ENCODE peak calls at places on chromosome 9, in ten cellular contexts. T is iris pigment epithelial cell; W is HEK293T; R is neural progenitor cell; C is anterior cingulate cortex; V is stomach; X is aorta; Y is foreskin fibroblast; E is stimulated activated naive CD4-positive, alpha-beta T cell treated with Interleukin-2 at 50 U/mL for 16 hours; Q is NCI-H748 treated with DMSO at 0.1 percent for 48 hours. Z is an unnamed sample.

GRCh38 chr9:128733256-128733655 is 9.3 kb upstream of the ZDHHC12 start:
- DNase-seq in T (peak), W (peak), R (peak), C (peak), V (peak), X (no peak), Y (peak), E (no peak), Q (peak), Z (no peak)

GRCh38 chr9:33125871-33126822 is 41.0 kb downstream of the B4GALT1 start:
- DNase-seq in T (peak), W (no peak), R (no peak), C (no peak), V (no peak), X (no peak), Y (no peak), E (no peak), Q (no peak), Z (no peak)

GRCh38 chr9:94250456-94250855 is 8.6 kb upstream of the ZNF169 start:
- DNase-seq in T (no peak), W (no peak), R (peak), C (no peak), V (no peak), X (no peak), Y (no peak), E (no peak), Q (no peak), Z (no peak)

GRCh38 chr9:21521448-21521847 is 39.3 kb upstream of the IFNE start:
- DNase-seq in T (no peak), W (no peak), R (no peak), C (no peak), V (no peak), X (no peak), Y (no peak), E (no peak), Q (no peak), Z (no peak)

GRCh38 chr9:95715911-95716435 is 159.5 kb upstream of the ERCC6L2 start:
- DNase-seq in T (no peak), W (no peak), R (no peak), C (no peak), V (no peak), X (no peak), Y (no peak), E (no peak), Q (peak), Z (no peak)

GRCh38 chr9:14393382-14393781 is 79.4 kb upstream of the NFIB start:
- DNase-seq in T (no peak), W (no peak), R (no peak), C (no peak), V (no peak), X (no peak), Y (no peak), E (no peak), Q (no peak), Z (no peak)

GRCh38 chr9:89448821-89449220 is 49.1 kb downstream of the SEMA4D start:
- DNase-seq in T (no peak), W (no peak), R (no peak), C (peak), V (no peak), X (peak), Y (no peak), E (no peak), Q (no peak), Z (no peak)

GRCh38 chr9:118058227-118058626 is 354.0 kb downstream of the TLR4 start:
- DNase-seq in T (no peak), W (no peak), R (no peak), C (no peak), V (no peak), X (no peak), Y (no peak), E (no peak), Q (peak), Z (no peak)

GRCh38 chr9:86720893-86721698 is 226.2 kb downstream of the GAS1 start:
- DNase-seq in T (no peak), W (no peak), R (no peak), C (no peak), V (no peak), X (no peak), Y (no peak), E (no peak), Q (no peak), Z (no peak)

GRCh38 chr9:14706530-14707140 is 13.4 kb upstream of the ZDHHC21 start:
- DNase-seq in T (no peak), W (no peak), R (no peak), C (no peak), V (no peak), X (no peak), Y (no peak), E (no peak), Q (no peak), Z (no peak)

GRCh38 chr9:93600504-93600903 is 24.1 kb downstream of the PHF2 start:
- DNase-seq in T (no peak), W (no peak), R (no peak), C (no peak), V (no peak), X (peak), Y (no peak), E (no peak), Q (peak), Z (no peak)

GRCh38 chr9:131539223-131539923 is 6.0 kb upstream of the PRRT1B start:
- DNase-seq in T (no peak), W (no peak), R (no peak), C (no peak), V (no peak), X (no peak), Y (no peak), E (peak), Q (no peak), Z (no peak)

GRCh38 chr9:15724006-15724405 is 171.2 kb downstream of the CCDC171 start:
- DNase-seq in T (peak), W (no peak), R (no peak), C (no peak), V (no peak), X (no peak), Y (peak), E (no peak), Q (no peak), Z (no peak)

GRCh38 chr9:35618325-35618727 is at the start of gene CD72:
- DNase-seq in T (no peak), W (no peak), R (peak), C (no peak), V (no peak), X (no peak), Y (no peak), E (no peak), Q (no peak), Z (no peak)

GRCh38 chr9:113219972-113220371 is 1.1 kb downstream of the FKBP15 start:
- DNase-seq in T (peak), W (no peak), R (no peak), C (no peak), V (no peak), X (no peak), Y (peak), E (no peak), Q (no peak), Z (no peak)

GRCh38 chr9:7536310-7536939 is 263.2 kb downstream of the DMAC1 start:
- DNase-seq in T (peak), W (peak), R (peak), C (no peak), V (peak), X (peak), Y (peak), E (no peak), Q (peak), Z (peak)

GRCh38 chr9:127796899-127797370 is 5.7 kb upstream of the FPGS start:
- DNase-seq in T (peak), W (no peak), R (peak), C (no peak), V (no peak), X (no peak), Y (no peak), E (no peak), Q (no peak), Z (no peak)

GRCh38 chr9:129775443-129775842 is 22.6 kb upstream of the PTGES start:
- DNase-seq in T (no peak), W (no peak), R (no peak), C (no peak), V (no peak), X (no peak), Y (no peak), E (no peak), Q (no peak), Z (no peak)

GRCh38 chr9:133460405-133461175 is 812 bp downstream of the CACFD1 start:
- DNase-seq in T (no peak), W (no peak), R (peak), C (no peak), V (peak), X (peak), Y (no peak), E (peak), Q (peak), Z (no peak)

GRCh38 chr9:81522721-81523551 is 166.4 kb downstream of the TLE1 start:
- DNase-seq in T (peak), W (peak), R (peak), C (no peak), V (no peak), X (no peak), Y (peak), E (no peak), Q (peak), Z (no peak)

Z was measured in HS-5.